ENCODE peak calls at places on chromosome 5, in eight cellular contexts. D, O, I, A, C, X, J and E are unnamed samples.

GRCh38 chr5:105885266-105885665 is 1785.5 kb downstream of the EFNA5 start:
- DNase-seq in D (no peak), J (no peak), I (no peak), O (no peak), A (no peak), C (peak; percentile 34), X (no peak), E (no peak)

GRCh38 chr5:159319363-159319762 is 10.9 kb downstream of the IL12B start:
- DNase-seq in D (no peak), A (no peak), J (no peak), C (no peak), X (no peak), I (no peak), O (no peak), E (no peak)

GRCh38 chr5:177194278-177194677 is 60.7 kb downstream of the NSD1 start:
- DNase-seq in A (peak; percentile 94), J (no peak), O (peak; percentile 96), X (no peak), D (peak; percentile 83), I (peak; percentile 96), C (peak; percentile 98), E (peak; percentile 96)

GRCh38 chr5:8930021-8930420 is 615.9 kb downstream of the SEMA5A start:
- DNase-seq in A (no peak), I (no peak), X (no peak), D (no peak), C (no peak), O (no peak), J (no peak), E (no peak)

GRCh38 chr5:144465441-144465840 is 294.8 kb downstream of the KCTD16 start:
- DNase-seq in O (no peak), A (no peak), D (no peak), X (peak; percentile 43), I (no peak), C (no peak), J (no peak), E (no peak)

GRCh38 chr5:138449501-138450239 is 10.8 kb downstream of the REEP2 start:
- DNase-seq in C (peak; percentile 36), O (peak; percentile 80), I (peak; percentile 72), A (no peak), J (peak; percentile 94), X (peak; percentile 89), D (peak; percentile 78), E (no peak)

GRCh38 chr5:173567548-173567947 is 48.9 kb downstream of the BOD1 start:
- DNase-seq in I (peak; percentile 17), X (peak; percentile 19), A (no peak), J (no peak), D (peak; percentile 71), O (no peak), C (no peak), E (peak; percentile 30)

GRCh38 chr5:178319541-178320041 is 87.0 kb upstream of the PHYKPL start:
- DNase-seq in I (no peak), J (no peak), D (no peak), C (no peak), O (no peak), X (no peak), A (no peak), E (no peak)

GRCh38 chr5:54754420-54754819 is 231.0 kb downstream of the ESM1 start:
- DNase-seq in X (no peak), I (no peak), J (no peak), A (no peak), C (no peak), D (no peak), O (no peak), E (no peak)

GRCh38 chr5:17438027-17438426 is 60.0 kb upstream of the TAF11L2 start:
- DNase-seq in O (no peak), I (no peak), X (no peak), J (no peak), A (no peak), D (no peak), C (no peak), E (no peak)

GRCh38 chr5:142717582-142718215 is 31.8 kb upstream of the FGF1 start:
- DNase-seq in O (peak; percentile 43), D (peak; percentile 60), A (no peak), I (peak; percentile 46), C (no peak), J (no peak), X (peak; percentile 55), E (no peak)

GRCh38 chr5:128084228-128085167 is 932 bp downstream of the SLC12A2 start:
- DNase-seq in O (peak; percentile 30), I (peak; percentile 2), D (no peak), C (no peak), X (peak; percentile 32), J (peak; percentile 30), A (no peak), E (no peak)

GRCh38 chr5:172821340-172821985 is 12.6 kb upstream of the ERGIC1 start:
- DNase-seq in J (no peak), I (no peak), D (no peak), A (no peak), C (no peak), O (no peak), X (no peak), E (no peak)

GRCh38 chr5:12883395-12883794 is 979.1 kb upstream of the CTNND2 start:
- DNase-seq in I (no peak), D (no peak), C (no peak), A (no peak), J (peak; percentile 47), O (no peak), X (no peak), E (no peak)

GRCh38 chr5:177980776-177981175 is 15.3 kb downstream of the PROP1 start:
- DNase-seq in J (peak; percentile 34), O (no peak), I (no peak), C (no peak), A (no peak), X (no peak), D (no peak), E (no peak)

GRCh38 chr5:59142138-59142537 is 559.3 kb downstream of the RAB3C start:
- DNase-seq in J (no peak), C (no peak), I (no peak), D (no peak), O (no peak), A (no peak), X (no peak), E (no peak)

GRCh38 chr5:67941750-67942450 is 273.7 kb upstream of the PIK3R1 start:
- DNase-seq in J (no peak), C (no peak), A (no peak), D (no peak), I (no peak), X (no peak), O (no peak), E (no peak)

GRCh38 chr5:2203774-2204173 is 321.0 kb upstream of the IRX4 start:
- DNase-seq in A (no peak), J (no peak), I (no peak), D (no peak), C (no peak), O (no peak), X (no peak), E (no peak)